ENCODE peak calls at places on chromosomes 2 and 18, in six cellular contexts. P is gastrocnemius medialis; X is GM23248; C is neural progenitor cell; A is fibroblast of lung; T is naive thymus-derived CD4-positive, alpha-beta T cell. L is an unnamed sample.

GRCh38 chr18:51039138-51040112 is 9.4 kb downstream of the SMAD4 start:
- DNase-seq in P (no peak), X (peak; percentile 43), C (no peak), A (peak; percentile 22), T (no peak), L (no peak)

GRCh38 chr2:12931211-12931844 is 214.6 kb downstream of the TRIB2 start:
- DNase-seq in P (no peak), X (peak; percentile 75), C (peak; percentile 51), A (peak; percentile 73), T (peak; percentile 33), L (peak; percentile 74)

GRCh38 chr2:178530625-178531142 is 50.4 kb downstream of the PLEKHA3 start:
- DNase-seq in P (no peak), X (peak; percentile 21), C (no peak), A (no peak), T (no peak), L (no peak)

GRCh38 chr18:22348521-22349316 is 69.0 kb downstream of the CTAGE1 start:
- DNase-seq in P (no peak), X (peak; percentile 66), C (peak; percentile 68), A (peak; percentile 57), T (no peak), L (no peak)

GRCh38 chr2:224838335-224838734 is 122.2 kb upstream of the CCDC195 start:
- DNase-seq in P (no peak), X (peak; percentile 63), C (no peak), A (peak; percentile 91), T (no peak), L (peak; percentile 73)

GRCh38 chr2:136874258-136874657 is 108.9 kb downstream of the THSD7B start:
- DNase-seq in P (no peak), X (peak; percentile 47), C (peak; percentile 58), A (no peak), T (no peak), L (peak; percentile 53)

GRCh38 chr18:8151176-8151575 is 458.1 kb upstream of the RAB12 start:
- DNase-seq in P (no peak), X (no peak), C (no peak), A (peak; percentile 52), T (no peak), L (no peak)

GRCh38 chr18:30583768-30584167 is 458.8 kb downstream of the DSC3 start:
- DNase-seq in P (no peak), X (no peak), C (no peak), A (no peak), T (no peak), L (no peak)

GRCh38 chr2:238005528-238005927 is 38.7 kb downstream of the UBE2F start:
- DNase-seq in P (no peak), X (no peak), C (no peak), A (no peak), T (no peak), L (no peak)

GRCh38 chr2:47534179-47534919 is 131.4 kb downstream of the MSH2 start:
- DNase-seq in P (no peak), X (peak; percentile 93), C (no peak), A (peak; percentile 78), T (no peak), L (peak; percentile 85)

GRCh38 chr2:203722411-203722810 is 16.0 kb downstream of the CD28 start:
- DNase-seq in P (no peak), X (peak; percentile 20), C (no peak), A (no peak), T (no peak), L (peak; percentile 63)

GRCh38 chr2:203720011-203720410 is 13.6 kb downstream of the CD28 start:
- DNase-seq in P (no peak), X (no peak), C (no peak), A (no peak), T (peak; percentile 72), L (no peak)

GRCh38 chr2:203719456-203719855 is 13.0 kb downstream of the CD28 start:
- DNase-seq in P (no peak), X (no peak), C (no peak), A (no peak), T (no peak), L (no peak)

GRCh38 chr2:203720922-203721672 is 14.7 kb downstream of the CD28 start:
- DNase-seq in P (no peak), X (no peak), C (peak; percentile 9), A (no peak), T (no peak), L (no peak)

GRCh38 chr2:203721770-203722169 is 15.3 kb downstream of the CD28 start:
- DNase-seq in P (no peak), X (no peak), C (no peak), A (no peak), T (no peak), L (no peak)
- H3K9me3 ChIP-seq in P (no peaks in the 10 kb centered on the region), X (no peaks in the 10 kb centered on the region), C (no peaks in the 10 kb centered on the region), A (no peaks in the 10 kb centered on the region), T (no peaks in the 10 kb centered on the region), L (no peaks in the 10 kb centered on the region)

GRCh38 chr2:109450574-109451265 is 163.0 kb downstream of the SEPTIN10 start:
- DNase-seq in P (peak; percentile 80), X (no peak), C (no peak), A (no peak), T (no peak), L (no peak)

GRCh38 chr2:109451671-109452070 is 162.1 kb downstream of the SEPTIN10 start:
- DNase-seq in P (no peak), X (no peak), C (no peak), A (no peak), T (no peak), L (no peak)

GRCh38 chr2:109454304-109454703 is 159.5 kb downstream of the SEPTIN10 start:
- DNase-seq in P (no peak), X (no peak), C (no peak), A (no peak), T (no peak), L (no peak)

GRCh38 chr2:109453596-109453995 is 160.2 kb downstream of the SEPTIN10 start:
- DNase-seq in P (no peak), X (no peak), C (no peak), A (no peak), T (no peak), L (no peak)

GRCh38 chr2:109452318-109453305 is 161.2 kb downstream of the SEPTIN10 start:
- DNase-seq in P (no peak), X (no peak), C (no peak), A (no peak), T (no peak), L (no peak)
- H3K36me3 ChIP-seq in P (no peaks in the 10 kb centered on the region), X (no peaks in the 10 kb centered on the region), C (no peaks in the 10 kb centered on the region), A (peaks cover 16% of the 10 kb centered on the region), T (no peaks in the 10 kb centered on the region), L (no peaks in the 10 kb centered on the region)

DNA sequence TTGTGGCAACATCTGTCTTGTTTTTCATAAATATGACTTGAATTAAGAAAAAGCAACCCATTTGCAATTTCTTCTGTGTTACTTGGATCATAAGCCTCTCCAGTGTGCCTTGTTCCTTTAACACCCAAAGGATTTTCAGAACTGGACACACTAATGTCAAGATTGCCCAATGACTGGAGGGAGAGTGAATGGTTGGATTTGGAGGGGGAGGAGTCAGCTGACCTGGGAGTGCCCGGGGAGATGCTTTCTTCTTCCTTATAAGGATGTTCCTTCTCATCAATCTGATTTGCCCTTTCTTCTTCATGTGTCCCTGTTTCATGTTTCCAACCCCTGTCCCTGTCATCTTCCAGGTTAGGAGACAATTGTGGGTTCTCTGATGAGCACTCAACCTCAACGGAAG is 48.8 kb downstream of the ALPK2 start:
- DNase-seq in P (no peak), X (peak; percentile 72), C (no peak), A (peak; percentile 31), T (no peak), L (no peak)
- H3K27me3 ChIP-seq in P (no peaks in the 10 kb centered on the region), X (no peaks in the 10 kb centered on the region), C (no peaks in the 10 kb centered on the region), A (no peaks in the 10 kb centered on the region), T (no peaks in the 10 kb centered on the region), L (no peaks in the 10 kb centered on the region)

GRCh38 chr2:52749764-52750163 is 1017.8 kb upstream of the CHAC2 start:
- DNase-seq in P (no peak), X (no peak), C (no peak), A (no peak), T (no peak), L (no peak)

DNA sequence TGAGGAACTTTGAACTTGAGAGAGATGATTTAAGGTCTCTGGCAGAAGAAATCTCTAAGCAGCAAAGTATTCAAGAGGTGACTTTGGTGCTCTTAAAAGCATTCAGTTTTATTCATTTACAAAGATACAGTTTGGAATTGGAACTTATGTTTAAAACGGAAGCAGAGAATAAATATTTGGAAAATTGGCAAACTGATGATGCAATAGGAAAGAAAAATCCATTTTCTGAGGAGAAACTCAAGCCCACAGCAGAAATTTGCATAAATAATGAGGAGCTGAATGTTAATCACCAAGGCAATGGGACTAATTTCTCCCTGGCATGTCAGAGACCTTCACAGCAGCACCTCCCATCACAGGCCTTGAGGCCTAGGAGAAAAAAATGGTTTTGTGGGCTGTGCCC is 1022.5 kb upstream of the CHAC2 start:
- DNase-seq in P (no peak), X (no peak), C (no peak), A (no peak), T (no peak), L (no peak)
- H3K9me3 ChIP-seq in P (no peaks in the 10 kb centered on the region), X (no peaks in the 10 kb centered on the region), C (no peaks in the 10 kb centered on the region), A (no peaks in the 10 kb centered on the region), T (no peaks in the 10 kb centered on the region), L (no peaks in the 10 kb centered on the region)